ENCODE peak calls at places on chromosomes 11 and 22, in five cellular contexts. One of them, this sample, is unnamed.

GRCh38 chr22:43077121-43077877 is 11.9 kb downstream of the TTLL1 start:
- DNase-seq in CD4-positive, CD25-positive, alpha-beta regulatory T cell: no peak
- DNase-seq in stomach: no peak
- DNase-seq in cerebellar nuclear complex: peak; percentile 54
- DNase-seq in non-pigmented ciliary epithelial cell: no peak
- DNase-seq in this sample: no peak

GRCh38 chr11:6746086-6746618 is 25.6 kb downstream of the OR2AG2 start:
- DNase-seq in CD4-positive, CD25-positive, alpha-beta regulatory T cell: peak; percentile 59
- DNase-seq in stomach: peak; percentile 28
- DNase-seq in cerebellar nuclear complex: no peak
- DNase-seq in non-pigmented ciliary epithelial cell: no peak
- DNase-seq in this sample: peak; percentile 78

GRCh38 chr11:68461284-68461861 is 821 bp downstream of the PPP6R3 start:
- DNase-seq in CD4-positive, CD25-positive, alpha-beta regulatory T cell: peak; percentile 16
- DNase-seq in stomach: no peak
- DNase-seq in cerebellar nuclear complex: no peak
- DNase-seq in non-pigmented ciliary epithelial cell: no peak
- DNase-seq in this sample: no peak

GRCh38 chr11:68010058-68011041 is at the start of gene ALDH3B1:
- DNase-seq in CD4-positive, CD25-positive, alpha-beta regulatory T cell: no peak
- DNase-seq in stomach: peak; percentile 95
- DNase-seq in cerebellar nuclear complex: no peak
- DNase-seq in non-pigmented ciliary epithelial cell: no peak
- DNase-seq in this sample: peak; percentile 68

GRCh38 chr11:44842219-44842618 is 108.5 kb downstream of the TP53I11 start:
- DNase-seq in CD4-positive, CD25-positive, alpha-beta regulatory T cell: no peak
- DNase-seq in stomach: no peak
- DNase-seq in cerebellar nuclear complex: no peak
- DNase-seq in non-pigmented ciliary epithelial cell: peak; percentile 55
- DNase-seq in this sample: no peak

GRCh38 chr11:117668291-117668690 is 128.7 kb downstream of the DSCAML1 start:
- DNase-seq in CD4-positive, CD25-positive, alpha-beta regulatory T cell: no peak
- DNase-seq in stomach: no peak
- DNase-seq in cerebellar nuclear complex: peak; percentile 10
- DNase-seq in non-pigmented ciliary epithelial cell: no peak
- DNase-seq in this sample: no peak

GRCh38 chr22:50683994-50684371 is 11.4 kb downstream of the SHANK3 start:
- DNase-seq in CD4-positive, CD25-positive, alpha-beta regulatory T cell: no peak
- DNase-seq in stomach: peak; percentile 13
- DNase-seq in cerebellar nuclear complex: no peak
- DNase-seq in non-pigmented ciliary epithelial cell: no peak
- DNase-seq in this sample: no peak

GRCh38 chr22:23519442-23520177 is 60.5 kb downstream of the IGLL1 start:
- DNase-seq in CD4-positive, CD25-positive, alpha-beta regulatory T cell: no peak
- DNase-seq in stomach: no peak
- DNase-seq in cerebellar nuclear complex: no peak
- DNase-seq in non-pigmented ciliary epithelial cell: no peak
- DNase-seq in this sample: no peak

GRCh38 chr11:102807921-102808320 is 10.0 kb upstream of the MMP1 start:
- DNase-seq in CD4-positive, CD25-positive, alpha-beta regulatory T cell: no peak
- DNase-seq in stomach: peak; percentile 43
- DNase-seq in cerebellar nuclear complex: no peak
- DNase-seq in non-pigmented ciliary epithelial cell: no peak
- DNase-seq in this sample: no peak

GRCh38 chr11:12815931-12816494 is 141.8 kb downstream of the TEAD1 start:
- DNase-seq in CD4-positive, CD25-positive, alpha-beta regulatory T cell: no peak
- DNase-seq in stomach: no peak
- DNase-seq in cerebellar nuclear complex: no peak
- DNase-seq in non-pigmented ciliary epithelial cell: no peak
- DNase-seq in this sample: no peak

GRCh38 chr11:131687291-131688055 is 317.1 kb downstream of the NTM start:
- DNase-seq in CD4-positive, CD25-positive, alpha-beta regulatory T cell: no peak
- DNase-seq in stomach: no peak
- DNase-seq in cerebellar nuclear complex: no peak
- DNase-seq in non-pigmented ciliary epithelial cell: no peak
- DNase-seq in this sample: no peak

GRCh38 chr11:86174101-86175046 is 70.2 kb upstream of the EED start:
- DNase-seq in CD4-positive, CD25-positive, alpha-beta regulatory T cell: no peak
- DNase-seq in stomach: peak; percentile 44
- DNase-seq in cerebellar nuclear complex: no peak
- DNase-seq in non-pigmented ciliary epithelial cell: peak; percentile 92
- DNase-seq in this sample: no peak

GRCh38 chr11:30196400-30197206 is 34.2 kb upstream of the FSHB start:
- DNase-seq in CD4-positive, CD25-positive, alpha-beta regulatory T cell: no peak
- DNase-seq in stomach: peak; percentile 80
- DNase-seq in cerebellar nuclear complex: no peak
- DNase-seq in non-pigmented ciliary epithelial cell: peak; percentile 20
- DNase-seq in this sample: peak; percentile 26

GRCh38 chr22:42649261-42650056 is at the start of gene CYB5R3:
- DNase-seq in CD4-positive, CD25-positive, alpha-beta regulatory T cell: peak; percentile 76
- DNase-seq in stomach: peak; percentile 86
- DNase-seq in cerebellar nuclear complex: no peak
- DNase-seq in non-pigmented ciliary epithelial cell: no peak
- DNase-seq in this sample: peak; percentile 30

GRCh38 chr11:1844221-1845094 is 5.7 kb downstream of the TNNI2 start:
- DNase-seq in CD4-positive, CD25-positive, alpha-beta regulatory T cell: peak; percentile 50
- DNase-seq in stomach: no peak
- DNase-seq in cerebellar nuclear complex: no peak
- DNase-seq in non-pigmented ciliary epithelial cell: no peak
- DNase-seq in this sample: peak; percentile 40

GRCh38 chr11:57546869-57547518 is 9.6 kb downstream of the SMTNL1 start:
- DNase-seq in CD4-positive, CD25-positive, alpha-beta regulatory T cell: no peak
- DNase-seq in stomach: no peak
- DNase-seq in cerebellar nuclear complex: no peak
- DNase-seq in non-pigmented ciliary epithelial cell: no peak
- DNase-seq in this sample: no peak